ENCODE peak calls at places on chromosomes 7 and 10, in ten cellular contexts. One of them, this sample, is unnamed.

GRCh38 chr7:48938539-48938938 is 14.2 kb downstream of the CDC14C start:
- DNase-seq in AG08395: peak; percentile 6
- DNase-seq in fibroblast of lung: peak; percentile 88
- DNase-seq in choroid plexus epithelial cell: peak; percentile 67
- DNase-seq in amniotic stem cell: no peak
- DNase-seq in NCI-H460: no peak
- DNase-seq in fibroblast of the aortic adventitia: peak; percentile 53
- DNase-seq in GM13976: no peak
- DNase-seq in hypothalamus: no peak
- DNase-seq in NCI-H1417 treated with DMSO at 0.1 percent for 48 hours: no peak
- DNase-seq in this sample: no peak

GRCh38 chr10:58107506-58107905 is 160.2 kb downstream of the IPMK start:
- DNase-seq in NCI-H1417 treated with DMSO at 0.1 percent for 48 hours: no peak
- DNase-seq in amniotic stem cell: no peak
- DNase-seq in GM13976: no peak
- DNase-seq in AG08395: peak; percentile 80
- DNase-seq in hypothalamus: no peak
- DNase-seq in NCI-H460: no peak
- DNase-seq in fibroblast of the aortic adventitia: peak; percentile 84
- DNase-seq in fibroblast of lung: peak; percentile 94
- DNase-seq in choroid plexus epithelial cell: peak; percentile 33
- DNase-seq in this sample: peak; percentile 72

GRCh38 chr10:48470893-48471805 is 133.7 kb downstream of the ARHGAP22 start:
- DNase-seq in fibroblast of lung: peak; percentile 63
- DNase-seq in amniotic stem cell: no peak
- DNase-seq in fibroblast of the aortic adventitia: no peak
- DNase-seq in NCI-H460: no peak
- DNase-seq in NCI-H1417 treated with DMSO at 0.1 percent for 48 hours: no peak
- DNase-seq in choroid plexus epithelial cell: peak; percentile 13
- DNase-seq in hypothalamus: no peak
- DNase-seq in AG08395: peak; percentile 34
- DNase-seq in GM13976: no peak
- DNase-seq in this sample: peak; percentile 68

GRCh38 chr7:135758531-135758932 is 9.9 kb upstream of the FAM180A start:
- DNase-seq in NCI-H1417 treated with DMSO at 0.1 percent for 48 hours: no peak
- DNase-seq in amniotic stem cell: no peak
- DNase-seq in choroid plexus epithelial cell: peak; percentile 74
- DNase-seq in fibroblast of lung: peak; percentile 89
- DNase-seq in NCI-H460: no peak
- DNase-seq in hypothalamus: no peak
- DNase-seq in AG08395: peak; percentile 66
- DNase-seq in fibroblast of the aortic adventitia: peak; percentile 80
- DNase-seq in GM13976: no peak
- DNase-seq in this sample: peak; percentile 34

GRCh38 chr7:111364413-111364812 is 197.9 kb downstream of the IMMP2L start:
- DNase-seq in choroid plexus epithelial cell: peak; percentile 61
- DNase-seq in fibroblast of lung: peak; percentile 25
- DNase-seq in NCI-H1417 treated with DMSO at 0.1 percent for 48 hours: no peak
- DNase-seq in hypothalamus: no peak
- DNase-seq in AG08395: no peak
- DNase-seq in NCI-H460: no peak
- DNase-seq in amniotic stem cell: peak; percentile 31
- DNase-seq in GM13976: no peak
- DNase-seq in fibroblast of the aortic adventitia: peak; percentile 38
- DNase-seq in this sample: peak; percentile 81

GRCh38 chr7:101133621-101134398 is 6.9 kb downstream of the SERPINE1 start:
- DNase-seq in GM13976: no peak
- DNase-seq in choroid plexus epithelial cell: no peak
- DNase-seq in NCI-H460: no peak
- DNase-seq in fibroblast of the aortic adventitia: peak; percentile 33
- DNase-seq in hypothalamus: no peak
- DNase-seq in NCI-H1417 treated with DMSO at 0.1 percent for 48 hours: no peak
- DNase-seq in fibroblast of lung: peak; percentile 67
- DNase-seq in amniotic stem cell: no peak
- DNase-seq in AG08395: no peak
- DNase-seq in this sample: peak; percentile 70

GRCh38 chr10:118615888-118616287 is 20.4 kb upstream of the PRLHR start:
- DNase-seq in NCI-H1417 treated with DMSO at 0.1 percent for 48 hours: no peak
- DNase-seq in fibroblast of the aortic adventitia: no peak
- DNase-seq in choroid plexus epithelial cell: peak; percentile 40
- DNase-seq in GM13976: no peak
- DNase-seq in amniotic stem cell: no peak
- DNase-seq in fibroblast of lung: no peak
- DNase-seq in NCI-H460: no peak
- DNase-seq in AG08395: peak; percentile 33
- DNase-seq in hypothalamus: no peak
- DNase-seq in this sample: peak; percentile 4

GRCh38 chr7:98137134-98137825 is 30.6 kb downstream of the LMTK2 start:
- DNase-seq in NCI-H1417 treated with DMSO at 0.1 percent for 48 hours: no peak
- DNase-seq in amniotic stem cell: no peak
- DNase-seq in choroid plexus epithelial cell: no peak
- DNase-seq in GM13976: no peak
- DNase-seq in hypothalamus: no peak
- DNase-seq in fibroblast of the aortic adventitia: no peak
- DNase-seq in fibroblast of lung: no peak
- DNase-seq in NCI-H460: no peak
- DNase-seq in AG08395: no peak
- DNase-seq in this sample: no peak

GRCh38 chr10:76779163-76779820 is 858.3 kb downstream of the KCNMA1 start:
- DNase-seq in GM13976: no peak
- DNase-seq in NCI-H460: no peak
- DNase-seq in NCI-H1417 treated with DMSO at 0.1 percent for 48 hours: no peak
- DNase-seq in AG08395: peak; percentile 29
- DNase-seq in fibroblast of lung: peak; percentile 85
- DNase-seq in fibroblast of the aortic adventitia: peak; percentile 50
- DNase-seq in choroid plexus epithelial cell: peak; percentile 44
- DNase-seq in hypothalamus: no peak
- DNase-seq in amniotic stem cell: peak; percentile 28
- DNase-seq in this sample: peak; percentile 23

GRCh38 chr7:48443051-48443450 is 271.8 kb downstream of the ABCA13 start:
- DNase-seq in fibroblast of the aortic adventitia: no peak
- DNase-seq in choroid plexus epithelial cell: no peak
- DNase-seq in fibroblast of lung: no peak
- DNase-seq in NCI-H460: no peak
- DNase-seq in hypothalamus: no peak
- DNase-seq in NCI-H1417 treated with DMSO at 0.1 percent for 48 hours: no peak
- DNase-seq in AG08395: no peak
- DNase-seq in amniotic stem cell: no peak
- DNase-seq in GM13976: no peak
- DNase-seq in this sample: no peak

GRCh38 chr7:44461387-44461786 is 29.1 kb downstream of the NUDCD3 start:
- DNase-seq in fibroblast of lung: peak; percentile 65
- DNase-seq in AG08395: peak; percentile 67
- DNase-seq in hypothalamus: no peak
- DNase-seq in NCI-H1417 treated with DMSO at 0.1 percent for 48 hours: no peak
- DNase-seq in amniotic stem cell: no peak
- DNase-seq in fibroblast of the aortic adventitia: peak; percentile 47
- DNase-seq in choroid plexus epithelial cell: peak; percentile 58
- DNase-seq in GM13976: no peak
- DNase-seq in NCI-H460: no peak
- DNase-seq in this sample: peak; percentile 79

GRCh38 chr10:78768041-78768569 is 300.7 kb upstream of the ZMIZ1 start:
- DNase-seq in NCI-H460: no peak
- DNase-seq in fibroblast of lung: peak; percentile 39
- DNase-seq in AG08395: no peak
- DNase-seq in hypothalamus: no peak
- DNase-seq in choroid plexus epithelial cell: no peak
- DNase-seq in amniotic stem cell: no peak
- DNase-seq in GM13976: no peak
- DNase-seq in NCI-H1417 treated with DMSO at 0.1 percent for 48 hours: no peak
- DNase-seq in fibroblast of the aortic adventitia: no peak
- DNase-seq in this sample: no peak

GRCh38 chr10:125203186-125203800 is 42.9 kb upstream of the CTBP2 start:
- DNase-seq in NCI-H1417 treated with DMSO at 0.1 percent for 48 hours: no peak
- DNase-seq in choroid plexus epithelial cell: no peak
- DNase-seq in fibroblast of the aortic adventitia: no peak
- DNase-seq in hypothalamus: no peak
- DNase-seq in NCI-H460: no peak
- DNase-seq in amniotic stem cell: no peak
- DNase-seq in fibroblast of lung: no peak
- DNase-seq in AG08395: no peak
- DNase-seq in GM13976: no peak
- DNase-seq in this sample: no peak

GRCh38 chr7:4739528-4739992 is 35.9 kb upstream of the AP5Z1 start:
- DNase-seq in AG08395: peak; percentile 40
- DNase-seq in GM13976: no peak
- DNase-seq in amniotic stem cell: no peak
- DNase-seq in NCI-H460: peak; percentile 65
- DNase-seq in choroid plexus epithelial cell: peak; percentile 76
- DNase-seq in hypothalamus: no peak
- DNase-seq in fibroblast of lung: peak; percentile 62
- DNase-seq in NCI-H1417 treated with DMSO at 0.1 percent for 48 hours: peak; percentile 58
- DNase-seq in fibroblast of the aortic adventitia: peak; percentile 73
- DNase-seq in this sample: peak; percentile 38

GRCh38 chr10:33937987-33938386 is 603.5 kb upstream of the NRP1 start:
- DNase-seq in fibroblast of the aortic adventitia: no peak
- DNase-seq in GM13976: no peak
- DNase-seq in fibroblast of lung: no peak
- DNase-seq in hypothalamus: no peak
- DNase-seq in amniotic stem cell: no peak
- DNase-seq in AG08395: no peak
- DNase-seq in NCI-H460: no peak
- DNase-seq in NCI-H1417 treated with DMSO at 0.1 percent for 48 hours: no peak
- DNase-seq in choroid plexus epithelial cell: peak; percentile 29
- DNase-seq in this sample: no peak

GRCh38 chr7:139680676-139681462 is 96.9 kb downstream of the HIPK2 start:
- DNase-seq in hypothalamus: no peak
- DNase-seq in choroid plexus epithelial cell: peak; percentile 88
- DNase-seq in GM13976: peak; percentile 34
- DNase-seq in AG08395: peak; percentile 94
- DNase-seq in fibroblast of the aortic adventitia: peak; percentile 96
- DNase-seq in NCI-H1417 treated with DMSO at 0.1 percent for 48 hours: no peak
- DNase-seq in fibroblast of lung: peak; percentile 99
- DNase-seq in amniotic stem cell: peak; percentile 92
- DNase-seq in NCI-H460: peak; percentile 82
- DNase-seq in this sample: peak; percentile 99

GRCh38 chr7:137648166-137648565 is 198.6 kb downstream of the DGKI start:
- DNase-seq in choroid plexus epithelial cell: no peak
- DNase-seq in fibroblast of lung: no peak
- DNase-seq in fibroblast of the aortic adventitia: no peak
- DNase-seq in NCI-H460: no peak
- DNase-seq in hypothalamus: no peak
- DNase-seq in AG08395: no peak
- DNase-seq in amniotic stem cell: no peak
- DNase-seq in NCI-H1417 treated with DMSO at 0.1 percent for 48 hours: no peak
- DNase-seq in GM13976: no peak
- DNase-seq in this sample: peak; percentile 16

GRCh38 chr7:70480913-70481579 is 650.9 kb upstream of the GALNT17 start:
- DNase-seq in GM13976: no peak
- DNase-seq in fibroblast of the aortic adventitia: peak; percentile 50
- DNase-seq in fibroblast of lung: peak; percentile 68
- DNase-seq in AG08395: no peak
- DNase-seq in amniotic stem cell: no peak
- DNase-seq in NCI-H1417 treated with DMSO at 0.1 percent for 48 hours: no peak
- DNase-seq in choroid plexus epithelial cell: no peak
- DNase-seq in NCI-H460: no peak
- DNase-seq in hypothalamus: no peak
- DNase-seq in this sample: no peak

GRCh38 chr10:118960166-118961090 is 69.1 kb upstream of the NANOS1 start:
- DNase-seq in NCI-H460: no peak
- DNase-seq in hypothalamus: no peak
- DNase-seq in AG08395: no peak
- DNase-seq in GM13976: no peak
- DNase-seq in amniotic stem cell: no peak
- DNase-seq in fibroblast of the aortic adventitia: peak; percentile 67
- DNase-seq in fibroblast of lung: no peak
- DNase-seq in choroid plexus epithelial cell: no peak
- DNase-seq in NCI-H1417 treated with DMSO at 0.1 percent for 48 hours: no peak
- DNase-seq in this sample: no peak

GRCh38 chr7:98276241-98276761 is 5.2 kb upstream of the BRI3 start:
- DNase-seq in AG08395: peak; percentile 25
- DNase-seq in fibroblast of lung: no peak
- DNase-seq in choroid plexus epithelial cell: peak; percentile 94
- DNase-seq in hypothalamus: no peak
- DNase-seq in NCI-H1417 treated with DMSO at 0.1 percent for 48 hours: no peak
- DNase-seq in fibroblast of the aortic adventitia: peak; percentile 90
- DNase-seq in NCI-H460: no peak
- DNase-seq in GM13976: no peak
- DNase-seq in amniotic stem cell: peak; percentile 8
- DNase-seq in this sample: peak; percentile 67

GRCh38 chr10:132058793-132059759 is 6.7 kb upstream of the JAKMIP3 start:
- DNase-seq in NCI-H460: no peak
- DNase-seq in fibroblast of the aortic adventitia: no peak
- DNase-seq in hypothalamus: no peak
- DNase-seq in NCI-H1417 treated with DMSO at 0.1 percent for 48 hours: no peak
- DNase-seq in fibroblast of lung: no peak
- DNase-seq in choroid plexus epithelial cell: no peak
- DNase-seq in GM13976: no peak
- DNase-seq in amniotic stem cell: no peak
- DNase-seq in AG08395: no peak
- DNase-seq in this sample: no peak

GRCh38 chr7:67462781-67463191 is 466.2 kb downstream of the TYW1 start:
- DNase-seq in GM13976: no peak
- DNase-seq in NCI-H460: no peak
- DNase-seq in choroid plexus epithelial cell: no peak
- DNase-seq in AG08395: peak; percentile 10
- DNase-seq in fibroblast of lung: peak; percentile 38
- DNase-seq in hypothalamus: no peak
- DNase-seq in NCI-H1417 treated with DMSO at 0.1 percent for 48 hours: no peak
- DNase-seq in fibroblast of the aortic adventitia: no peak
- DNase-seq in amniotic stem cell: no peak
- DNase-seq in this sample: no peak

GRCh38 chr7:45984386-45985295 is 63.6 kb upstream of the IGFBP3 start:
- DNase-seq in amniotic stem cell: no peak
- DNase-seq in hypothalamus: no peak
- DNase-seq in choroid plexus epithelial cell: no peak
- DNase-seq in GM13976: no peak
- DNase-seq in fibroblast of the aortic adventitia: no peak
- DNase-seq in NCI-H1417 treated with DMSO at 0.1 percent for 48 hours: no peak
- DNase-seq in AG08395: no peak
- DNase-seq in NCI-H460: no peak
- DNase-seq in fibroblast of lung: no peak
- DNase-seq in this sample: no peak

GRCh38 chr10:44948713-44949112 is 10.9 kb upstream of the RASSF4 start:
- DNase-seq in hypothalamus: no peak
- DNase-seq in NCI-H1417 treated with DMSO at 0.1 percent for 48 hours: no peak
- DNase-seq in choroid plexus epithelial cell: no peak
- DNase-seq in AG08395: no peak
- DNase-seq in NCI-H460: no peak
- DNase-seq in GM13976: no peak
- DNase-seq in fibroblast of lung: no peak
- DNase-seq in amniotic stem cell: no peak
- DNase-seq in fibroblast of the aortic adventitia: no peak
- DNase-seq in this sample: no peak

GRCh38 chr7:93146465-93147127 is 1.6 kb downstream of the SAMD9L start:
- DNase-seq in NCI-H1417 treated with DMSO at 0.1 percent for 48 hours: no peak
- DNase-seq in amniotic stem cell: no peak
- DNase-seq in NCI-H460: peak; percentile 1
- DNase-seq in choroid plexus epithelial cell: peak; percentile 9
- DNase-seq in GM13976: no peak
- DNase-seq in fibroblast of lung: no peak
- DNase-seq in fibroblast of the aortic adventitia: no peak
- DNase-seq in AG08395: peak; percentile 8
- DNase-seq in hypothalamus: no peak
- DNase-seq in this sample: no peak

GRCh38 chr10:22473459-22473858 is 128.2 kb downstream of the SPAG6 start:
- DNase-seq in AG08395: no peak
- DNase-seq in fibroblast of lung: peak; percentile 22
- DNase-seq in hypothalamus: no peak
- DNase-seq in GM13976: no peak
- DNase-seq in fibroblast of the aortic adventitia: peak; percentile 37
- DNase-seq in choroid plexus epithelial cell: no peak
- DNase-seq in NCI-H1417 treated with DMSO at 0.1 percent for 48 hours: no peak
- DNase-seq in amniotic stem cell: no peak
- DNase-seq in NCI-H460: no peak
- DNase-seq in this sample: no peak

GRCh38 chr7:128794020-128794419 is 2.3 kb downstream of the CCDC136 start:
- DNase-seq in fibroblast of lung: no peak
- DNase-seq in GM13976: peak; percentile 49
- DNase-seq in hypothalamus: no peak
- DNase-seq in choroid plexus epithelial cell: no peak
- DNase-seq in amniotic stem cell: no peak
- DNase-seq in NCI-H1417 treated with DMSO at 0.1 percent for 48 hours: no peak
- DNase-seq in NCI-H460: no peak
- DNase-seq in AG08395: no peak
- DNase-seq in fibroblast of the aortic adventitia: no peak
- DNase-seq in this sample: no peak

GRCh38 chr7:36366649-36367560 is 22.8 kb upstream of the ANLN start:
- DNase-seq in fibroblast of lung: peak; percentile 75
- DNase-seq in NCI-H1417 treated with DMSO at 0.1 percent for 48 hours: peak; percentile 74
- DNase-seq in amniotic stem cell: peak; percentile 70
- DNase-seq in hypothalamus: peak; percentile 51
- DNase-seq in GM13976: peak; percentile 96
- DNase-seq in NCI-H460: peak; percentile 85
- DNase-seq in choroid plexus epithelial cell: peak; percentile 86
- DNase-seq in fibroblast of the aortic adventitia: peak; percentile 72
- DNase-seq in AG08395: peak; percentile 96
- DNase-seq in this sample: peak; percentile 69